ENCODE peak calls at places on chromosomes 16 and 17, in five cellular contexts. One of them, this sample, is unnamed.

GRCh38 chr17:2542456-2542855 is 30.8 kb upstream of the METTL16 start:
- DNase-seq in Caki2: no peak
- DNase-seq in HEK293T: no peak
- DNase-seq in mucosa of gallbladder: peak
- DNase-seq in activated naive CD8-positive, alpha-beta T cell treated with anti-CD3 and anti-CD28 coated beads, Interleukin-2, amount 10 ng/mL, durations not matched to agents 7 days and 5 days: no peak
- DNase-seq in this sample: no peak

GRCh38 chr17:81448442-81448841 is 53.2 kb downstream of the BAHCC1 start:
- DNase-seq in Caki2: no peak
- DNase-seq in HEK293T: no peak
- DNase-seq in mucosa of gallbladder: no peak
- DNase-seq in activated naive CD8-positive, alpha-beta T cell treated with anti-CD3 and anti-CD28 coated beads, Interleukin-2, amount 10 ng/mL, durations not matched to agents 7 days and 5 days: no peak
- DNase-seq in this sample: no peak

GRCh38 chr16:3510410-3510809 is 9.6 kb downstream of the CLUAP1 start:
- DNase-seq in Caki2: no peak
- DNase-seq in HEK293T: no peak
- DNase-seq in mucosa of gallbladder: no peak
- DNase-seq in activated naive CD8-positive, alpha-beta T cell treated with anti-CD3 and anti-CD28 coated beads, Interleukin-2, amount 10 ng/mL, durations not matched to agents 7 days and 5 days: peak
- DNase-seq in this sample: no peak

GRCh38 chr16:23107878-23108277 is 41.4 kb downstream of the USP31 start:
- DNase-seq in Caki2: peak
- DNase-seq in HEK293T: no peak
- DNase-seq in mucosa of gallbladder: no peak
- DNase-seq in activated naive CD8-positive, alpha-beta T cell treated with anti-CD3 and anti-CD28 coated beads, Interleukin-2, amount 10 ng/mL, durations not matched to agents 7 days and 5 days: no peak
- DNase-seq in this sample: no peak

GRCh38 chr16:24151482-24151939 is 104.6 kb upstream of the CACNG3 start:
- DNase-seq in Caki2: no peak
- DNase-seq in HEK293T: no peak
- DNase-seq in mucosa of gallbladder: no peak
- DNase-seq in activated naive CD8-positive, alpha-beta T cell treated with anti-CD3 and anti-CD28 coated beads, Interleukin-2, amount 10 ng/mL, durations not matched to agents 7 days and 5 days: no peak
- DNase-seq in this sample: no peak

GRCh38 chr16:89193576-89194293 is 6.6 kb downstream of the SLC22A31 start:
- DNase-seq in Caki2: no peak
- DNase-seq in HEK293T: no peak
- DNase-seq in mucosa of gallbladder: no peak
- DNase-seq in activated naive CD8-positive, alpha-beta T cell treated with anti-CD3 and anti-CD28 coated beads, Interleukin-2, amount 10 ng/mL, durations not matched to agents 7 days and 5 days: peak
- DNase-seq in this sample: peak

GRCh38 chr17:55157165-55157564 is 107.6 kb upstream of the HLF start:
- DNase-seq in Caki2: no peak
- DNase-seq in HEK293T: no peak
- DNase-seq in mucosa of gallbladder: no peak
- DNase-seq in activated naive CD8-positive, alpha-beta T cell treated with anti-CD3 and anti-CD28 coated beads, Interleukin-2, amount 10 ng/mL, durations not matched to agents 7 days and 5 days: no peak
- DNase-seq in this sample: no peak

GRCh38 chr17:50034504-50035364 is 21.2 kb upstream of the ITGA3 start:
- DNase-seq in Caki2: no peak
- DNase-seq in HEK293T: no peak
- DNase-seq in mucosa of gallbladder: no peak
- DNase-seq in activated naive CD8-positive, alpha-beta T cell treated with anti-CD3 and anti-CD28 coated beads, Interleukin-2, amount 10 ng/mL, durations not matched to agents 7 days and 5 days: no peak
- DNase-seq in this sample: no peak

GRCh38 chr16:26963109-26963508 is 103.6 kb upstream of the C16orf82 start:
- DNase-seq in Caki2: no peak
- DNase-seq in HEK293T: peak
- DNase-seq in mucosa of gallbladder: no peak
- DNase-seq in activated naive CD8-positive, alpha-beta T cell treated with anti-CD3 and anti-CD28 coated beads, Interleukin-2, amount 10 ng/mL, durations not matched to agents 7 days and 5 days: no peak
- DNase-seq in this sample: no peak

GRCh38 chr17:58192612-58193011 is at the start of gene EPX:
- DNase-seq in Caki2: no peak
- DNase-seq in HEK293T: no peak
- DNase-seq in mucosa of gallbladder: no peak
- DNase-seq in activated naive CD8-positive, alpha-beta T cell treated with anti-CD3 and anti-CD28 coated beads, Interleukin-2, amount 10 ng/mL, durations not matched to agents 7 days and 5 days: no peak
- DNase-seq in this sample: no peak

GRCh38 chr16:46482895-46483294 is 138.3 kb downstream of the SHCBP1 start:
- DNase-seq in Caki2: peak
- DNase-seq in HEK293T: peak
- DNase-seq in mucosa of gallbladder: no peak
- DNase-seq in activated naive CD8-positive, alpha-beta T cell treated with anti-CD3 and anti-CD28 coated beads, Interleukin-2, amount 10 ng/mL, durations not matched to agents 7 days and 5 days: no peak
- DNase-seq in this sample: no peak

GRCh38 chr17:20999841-21000532 is 42.8 kb downstream of the USP22 start:
- DNase-seq in Caki2: no peak
- DNase-seq in HEK293T: no peak
- DNase-seq in mucosa of gallbladder: no peak
- DNase-seq in activated naive CD8-positive, alpha-beta T cell treated with anti-CD3 and anti-CD28 coated beads, Interleukin-2, amount 10 ng/mL, durations not matched to agents 7 days and 5 days: no peak
- DNase-seq in this sample: no peak

GRCh38 chr17:15029469-15029868 is 235.7 kb downstream of the PMP22 start:
- DNase-seq in Caki2: no peak
- DNase-seq in HEK293T: no peak
- DNase-seq in mucosa of gallbladder: no peak
- DNase-seq in activated naive CD8-positive, alpha-beta T cell treated with anti-CD3 and anti-CD28 coated beads, Interleukin-2, amount 10 ng/mL, durations not matched to agents 7 days and 5 days: no peak
- DNase-seq in this sample: no peak

GRCh38 chr17:74737299-74738050 is 419 bp downstream of the RAB37 start:
- DNase-seq in Caki2: no peak
- DNase-seq in HEK293T: peak
- DNase-seq in mucosa of gallbladder: no peak
- DNase-seq in activated naive CD8-positive, alpha-beta T cell treated with anti-CD3 and anti-CD28 coated beads, Interleukin-2, amount 10 ng/mL, durations not matched to agents 7 days and 5 days: peak
- DNase-seq in this sample: no peak

GRCh38 chr17:73770115-73770848 is 126.0 kb upstream of the SDK2 start:
- DNase-seq in Caki2: peak
- DNase-seq in HEK293T: peak
- DNase-seq in mucosa of gallbladder: peak
- DNase-seq in activated naive CD8-positive, alpha-beta T cell treated with anti-CD3 and anti-CD28 coated beads, Interleukin-2, amount 10 ng/mL, durations not matched to agents 7 days and 5 days: no peak
- DNase-seq in this sample: peak

GRCh38 chr17:50806141-50806643 is 29.2 kb upstream of the WFIKKN2 start:
- DNase-seq in Caki2: no peak
- DNase-seq in HEK293T: no peak
- DNase-seq in mucosa of gallbladder: peak
- DNase-seq in activated naive CD8-positive, alpha-beta T cell treated with anti-CD3 and anti-CD28 coated beads, Interleukin-2, amount 10 ng/mL, durations not matched to agents 7 days and 5 days: no peak
- DNase-seq in this sample: no peak

GRCh38 chr16:83983491-83983890 is 15.4 kb downstream of the NECAB2 start:
- DNase-seq in Caki2: no peak
- DNase-seq in HEK293T: no peak
- DNase-seq in mucosa of gallbladder: no peak
- DNase-seq in activated naive CD8-positive, alpha-beta T cell treated with anti-CD3 and anti-CD28 coated beads, Interleukin-2, amount 10 ng/mL, durations not matched to agents 7 days and 5 days: no peak
- DNase-seq in this sample: no peak

GRCh38 chr16:89522287-89522686 is 14.1 kb downstream of the SPG7 start:
- DNase-seq in Caki2: no peak
- DNase-seq in HEK293T: no peak
- DNase-seq in mucosa of gallbladder: no peak
- DNase-seq in activated naive CD8-positive, alpha-beta T cell treated with anti-CD3 and anti-CD28 coated beads, Interleukin-2, amount 10 ng/mL, durations not matched to agents 7 days and 5 days: no peak
- DNase-seq in this sample: peak

GRCh38 chr16:72203401-72203800 is 31.4 kb upstream of the PMFBP1 start:
- DNase-seq in Caki2: no peak
- DNase-seq in HEK293T: no peak
- DNase-seq in mucosa of gallbladder: peak
- DNase-seq in activated naive CD8-positive, alpha-beta T cell treated with anti-CD3 and anti-CD28 coated beads, Interleukin-2, amount 10 ng/mL, durations not matched to agents 7 days and 5 days: peak
- DNase-seq in this sample: no peak

GRCh38 chr16:72995151-72995881 is 52.6 kb downstream of the ZFHX3 start:
- DNase-seq in Caki2: no peak
- DNase-seq in HEK293T: peak
- DNase-seq in mucosa of gallbladder: no peak
- DNase-seq in activated naive CD8-positive, alpha-beta T cell treated with anti-CD3 and anti-CD28 coated beads, Interleukin-2, amount 10 ng/mL, durations not matched to agents 7 days and 5 days: no peak
- DNase-seq in this sample: no peak

GRCh38 chr16:84199861-84200260 is 8.9 kb downstream of the ADAD2 start:
- DNase-seq in Caki2: no peak
- DNase-seq in HEK293T: no peak
- DNase-seq in mucosa of gallbladder: no peak
- DNase-seq in activated naive CD8-positive, alpha-beta T cell treated with anti-CD3 and anti-CD28 coated beads, Interleukin-2, amount 10 ng/mL, durations not matched to agents 7 days and 5 days: no peak
- DNase-seq in this sample: peak

GRCh38 chr17:76531501-76532038 is 5.9 kb downstream of the CYGB start:
- DNase-seq in Caki2: no peak
- DNase-seq in HEK293T: no peak
- DNase-seq in mucosa of gallbladder: no peak
- DNase-seq in activated naive CD8-positive, alpha-beta T cell treated with anti-CD3 and anti-CD28 coated beads, Interleukin-2, amount 10 ng/mL, durations not matched to agents 7 days and 5 days: no peak
- DNase-seq in this sample: peak

GRCh38 chr16:88264641-88265285 is 118.0 kb upstream of the ZNF469 start:
- DNase-seq in Caki2: peak
- DNase-seq in HEK293T: no peak
- DNase-seq in mucosa of gallbladder: peak
- DNase-seq in activated naive CD8-positive, alpha-beta T cell treated with anti-CD3 and anti-CD28 coated beads, Interleukin-2, amount 10 ng/mL, durations not matched to agents 7 days and 5 days: peak
- DNase-seq in this sample: peak

GRCh38 chr16:31128711-31129567 is 6.6 kb downstream of the PRSS8 start:
- DNase-seq in Caki2: no peak
- DNase-seq in HEK293T: no peak
- DNase-seq in mucosa of gallbladder: peak
- DNase-seq in activated naive CD8-positive, alpha-beta T cell treated with anti-CD3 and anti-CD28 coated beads, Interleukin-2, amount 10 ng/mL, durations not matched to agents 7 days and 5 days: no peak
- DNase-seq in this sample: peak

GRCh38 chr16:9437115-9437514 is 345.7 kb downstream of the HAPSTR1 start:
- DNase-seq in Caki2: no peak
- DNase-seq in HEK293T: no peak
- DNase-seq in mucosa of gallbladder: no peak
- DNase-seq in activated naive CD8-positive, alpha-beta T cell treated with anti-CD3 and anti-CD28 coated beads, Interleukin-2, amount 10 ng/mL, durations not matched to agents 7 days and 5 days: no peak
- DNase-seq in this sample: no peak

GRCh38 chr17:83174859-83175550 is 95.6 kb downstream of the METRNL start:
- DNase-seq in Caki2: no peak
- DNase-seq in HEK293T: no peak
- DNase-seq in mucosa of gallbladder: no peak
- DNase-seq in activated naive CD8-positive, alpha-beta T cell treated with anti-CD3 and anti-CD28 coated beads, Interleukin-2, amount 10 ng/mL, durations not matched to agents 7 days and 5 days: no peak
- DNase-seq in this sample: peak